ENCODE peak calls at places on chromosomes 7 and 10, in six cellular contexts. A, L, D, Q, S and B are unnamed samples.

GRCh38 chr10:131996508-131997365 is 15.0 kb upstream of the BNIP3 start:
- DNase-seq in A (peak; percentile 79), L (no peak), D (no peak), Q (no peak), S (peak; percentile 83), B (no peak)

GRCh38 chr7:92057375-92057774 is 76.9 kb downstream of the CYP51A1 start:
- DNase-seq in A (no peak), L (peak; percentile 84), D (no peak), Q (no peak), S (no peak), B (no peak)

GRCh38 chr7:140330128-140330527 is 68.2 kb downstream of the SLC37A3 start:
- DNase-seq in A (no peak), L (no peak), D (no peak), Q (no peak), S (no peak), B (no peak)

GRCh38 chr7:7719235-7719634 is 828 bp upstream of the RPA3 start:
- DNase-seq in A (no peak), L (peak; percentile 59), D (peak; percentile 75), Q (no peak), S (no peak), B (peak; percentile 96)

GRCh38 chr7:74032191-74032490 is 4.2 kb downstream of the ELN start:
- DNase-seq in A (peak; percentile 73), L (no peak), D (peak; percentile 67), Q (no peak), S (no peak), B (no peak)

GRCh38 chr7:108614903-108615302 is 45.2 kb downstream of the DNAJB9 start:
- DNase-seq in A (no peak), L (no peak), D (no peak), Q (no peak), S (no peak), B (no peak)

GRCh38 chr7:300048-300447 is 10.1 kb downstream of the FOXL3 start:
- DNase-seq in A (no peak), L (no peak), D (no peak), Q (no peak), S (peak; percentile 59), B (no peak)

GRCh38 chr7:130486114-130486962 is 5.5 kb upstream of the MEST start:
- DNase-seq in A (peak; percentile 66), L (peak; percentile 99), D (no peak), Q (no peak), S (no peak), B (no peak)

GRCh38 chr10:24553051-24553612 is 170.6 kb downstream of the ARHGAP21 start:
- DNase-seq in A (no peak), L (no peak), D (no peak), Q (no peak), S (no peak), B (peak; percentile 65)

GRCh38 chr7:85025312-85025756 is 161.5 kb downstream of the SEMA3D start:
- DNase-seq in A (peak; percentile 61), L (peak; percentile 47), D (no peak), Q (no peak), S (no peak), B (no peak)

GRCh38 chr10:87931836-87932230 is 68.4 kb downstream of the PTEN start:
- DNase-seq in A (no peak), L (no peak), D (no peak), Q (no peak), S (no peak), B (peak; percentile 79)

GRCh38 chr7:909358-910329 is 33.3 kb downstream of the GET4 start:
- DNase-seq in A (peak; percentile 87), L (no peak), D (no peak), Q (no peak), S (peak; percentile 91), B (no peak)

GRCh38 chr7:27143022-27143949 is at the start of gene HOXA5:
- DNase-seq in A (no peak), L (no peak), D (no peak), Q (no peak), S (peak; percentile 73), B (peak; percentile 98)

GRCh38 chr10:25023278-25023677 is 6.9 kb downstream of the THNSL1 start:
- DNase-seq in A (no peak), L (no peak), D (no peak), Q (no peak), S (no peak), B (no peak)